ENCODE peak calls at places on chromosomes 11 and 22, in nine cellular contexts. C is psoas muscle; I is CD8-positive, alpha-beta T cell; D is foreskin keratinocyte; H is testis; X is fibroblast of lung; K is heart right ventricle; F is uterus; V is left lung. R is an unnamed sample.

GRCh38 chr11:128772814-128773213 is 78.9 kb downstream of the FLI1 start:
- DNase-seq in H (no peak), X (no peak), I (peak), C (peak), V (peak), D (no peak), F (peak), K (peak), R (no peak)

GRCh38 chr11:95512682-95513081 is 276.9 kb downstream of the FAM76B start:
- DNase-seq in X (peak), K (no peak), D (peak), F (peak), V (no peak), I (no peak), C (peak), H (peak), R (no peak)

GRCh38 chr22:39593061-39593930 is 22.7 kb downstream of the CACNA1I start:
- DNase-seq in C (no peak), H (peak), K (no peak), D (no peak), V (peak), F (no peak), I (no peak), X (no peak), R (no peak)

GRCh38 chr11:44528103-44528502 is 37.4 kb upstream of the CD82 start:
- DNase-seq in F (no peak), I (no peak), X (no peak), D (no peak), C (no peak), K (no peak), V (no peak), H (no peak), R (no peak)

GRCh38 chr11:27287205-27287604 is 75.8 kb downstream of the CCDC34 start:
- DNase-seq in V (no peak), K (no peak), X (no peak), I (no peak), F (no peak), C (no peak), H (no peak), D (no peak), R (no peak)

GRCh38 chr11:66172146-66172545 is 96.3 kb upstream of the RAB1B start:
- DNase-seq in I (no peak), V (no peak), K (no peak), H (no peak), D (no peak), X (peak), C (no peak), F (no peak), R (no peak)

GRCh38 chr22:27554106-27554814 is 247.3 kb downstream of the MN1 start:
- DNase-seq in I (no peak), X (peak), H (peak), F (no peak), C (no peak), V (no peak), K (no peak), D (peak), R (peak)

GRCh38 chr11:45388472-45388871 is 102.3 kb upstream of the SYT13 start:
- DNase-seq in D (no peak), F (no peak), V (no peak), I (no peak), C (no peak), H (no peak), K (no peak), X (no peak), R (no peak)

GRCh38 chr11:128516886-128517285 is 70.5 kb downstream of the ETS1 start:
- DNase-seq in H (no peak), K (no peak), F (no peak), V (no peak), D (no peak), I (no peak), X (no peak), C (no peak), R (no peak)

GRCh38 chr11:117145393-117145761 is 1.3 kb downstream of the PAFAH1B2 start:
- DNase-seq in I (no peak), F (peak), C (no peak), K (no peak), X (peak), H (peak), V (no peak), D (peak), R (no peak)

GRCh38 chr11:15852179-15852578 is 504.2 kb downstream of the SOX6 start:
- DNase-seq in F (no peak), H (peak), K (no peak), X (no peak), D (peak), I (no peak), C (no peak), V (no peak), R (no peak)

DNA sequence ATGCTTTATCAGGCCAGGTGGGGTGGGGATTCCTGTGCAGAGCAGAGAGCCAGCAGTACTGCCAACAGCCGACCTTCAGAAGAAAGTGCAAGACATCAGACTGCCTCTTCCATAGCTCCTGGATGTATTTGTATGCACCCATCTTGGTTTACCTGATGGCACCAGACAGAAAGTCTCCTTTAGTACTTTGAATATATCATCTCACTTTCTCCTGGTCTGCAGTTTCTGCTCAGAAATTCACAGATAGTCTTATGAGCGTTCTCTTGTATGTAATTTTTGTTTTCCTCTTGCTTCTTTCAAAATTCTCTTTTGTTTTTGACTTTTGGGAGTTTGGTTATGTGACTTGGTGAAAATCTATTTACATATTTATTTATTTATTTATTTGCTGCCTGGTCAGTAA is 446.4 kb upstream of the CADM1 start:
- DNase-seq in H (no peak), X (no peak), V (no peak), D (no peak), C (no peak), K (no peak), F (no peak), I (no peak), R (no peak)
- H3K27ac ChIP-seq in H (no peak), X (no peak), V (no peak), D (no peak), C (no peak), K (no peak), F (no peak), I (no peak), R (no peak)

GRCh38 chr11:31106963-31107576 is 262.5 kb downstream of the DCDC1 start:
- DNase-seq in I (peak), F (no peak), D (peak), V (no peak), X (peak), K (peak), C (peak), H (peak), R (peak)

GRCh38 chr11:31102316-31102715 is 267.2 kb downstream of the DCDC1 start:
- DNase-seq in I (no peak), V (no peak), X (no peak), K (no peak), D (no peak), F (no peak), H (no peak), C (no peak), R (no peak)

GRCh38 chr11:31106326-31106725 is 263.2 kb downstream of the DCDC1 start:
- DNase-seq in F (no peak), D (no peak), H (no peak), K (no peak), X (no peak), I (no peak), C (no peak), V (peak), R (no peak)

DNA sequence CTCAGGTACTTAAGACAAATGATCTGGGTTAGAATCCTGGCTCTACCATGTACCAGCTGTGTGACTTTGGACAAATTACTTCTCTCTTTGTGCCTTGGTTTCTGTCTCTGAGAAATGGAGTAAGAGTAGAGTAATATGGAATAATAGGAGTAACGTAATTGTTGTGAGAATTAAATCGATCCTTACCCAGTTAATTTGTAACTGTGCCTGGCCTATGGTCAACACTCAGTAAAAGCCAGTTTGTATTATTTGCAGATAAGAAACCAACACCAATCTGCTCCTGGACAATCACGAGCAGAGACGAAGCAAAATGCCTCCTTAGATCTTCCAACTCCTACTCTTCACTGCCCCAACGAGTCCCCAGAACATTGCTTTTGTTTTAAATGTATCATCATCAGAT is 266.7 kb downstream of the DCDC1 start:
- DNase-seq in I (no peak), V (no peak), C (no peak), H (no peak), K (no peak), X (no peak), D (no peak), F (no peak), R (no peak)
- H3K27ac ChIP-seq in I (no peak), V (no peak), C (no peak), H (no peak), K (no peak), X (no peak), D (no peak), F (no peak), R (no peak)

GRCh38 chr11:125348141-125348651 is 147.9 kb downstream of the FEZ1 start:
- DNase-seq in I (no peak), D (no peak), C (no peak), X (no peak), F (no peak), H (no peak), V (no peak), K (no peak), R (no peak)
- H3K27ac ChIP-seq in I (no peak), D (no peak), C (no peak), X (no peak), F (no peak), H (no peak), V (no peak), K (no peak), R (no peak)

DNA sequence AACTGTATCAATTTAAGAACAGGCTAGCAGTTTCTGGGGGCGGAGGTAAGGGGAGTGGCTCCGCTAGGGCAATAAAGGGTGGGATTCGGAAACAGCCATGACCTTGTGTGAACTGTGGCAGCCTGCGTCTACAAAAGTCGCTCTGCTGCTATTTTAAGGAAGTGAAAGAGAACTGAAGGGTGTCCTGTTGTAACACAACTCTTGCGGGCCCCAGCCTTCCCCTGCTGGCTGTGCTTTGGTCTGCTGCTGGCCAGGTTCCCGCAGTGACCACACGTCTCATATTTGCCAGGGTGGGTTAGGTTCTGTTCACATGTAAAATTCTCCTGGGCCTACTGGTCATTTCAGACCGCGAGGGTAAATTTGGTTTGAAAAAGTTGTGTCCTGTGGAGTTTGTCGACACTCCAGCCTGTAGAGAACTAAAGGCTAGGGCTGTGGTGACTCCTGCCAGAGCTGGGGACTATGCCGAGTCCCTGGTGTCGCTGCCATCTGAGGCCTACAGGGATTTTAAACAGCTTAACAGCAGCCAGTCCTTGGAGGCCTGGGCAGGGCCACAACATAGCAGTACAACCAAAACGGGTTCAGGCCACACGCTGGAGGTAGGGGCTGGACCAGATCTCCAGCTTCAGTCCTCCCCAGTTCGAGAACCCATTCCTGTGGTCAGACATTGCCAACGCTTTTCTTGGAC is 1.1 kb upstream of the PPFIBP2 start:
- DNase-seq in H (peak), F (peak), D (no peak), C (peak), K (peak), I (peak), X (no peak), V (peak), R (no peak)
- H3K27ac ChIP-seq in H (peak), F (peak), D (no peak), C (peak), K (peak), I (peak), X (peak), V (peak), R (peak)

GRCh38 chr11:74159642-74160041 is 11.2 kb downstream of the C2CD3 start:
- DNase-seq in K (no peak), X (no peak), H (no peak), D (no peak), V (no peak), C (no peak), F (no peak), I (no peak), R (no peak)

GRCh38 chr11:74157169-74157568 is 13.6 kb downstream of the C2CD3 start:
- DNase-seq in F (no peak), D (peak), I (no peak), C (no peak), K (no peak), X (peak), V (no peak), H (no peak), R (no peak)

GRCh38 chr11:74153224-74153623 is 17.6 kb downstream of the C2CD3 start:
- DNase-seq in I (no peak), V (no peak), H (no peak), F (no peak), K (no peak), C (no peak), X (no peak), D (no peak), R (no peak)

GRCh38 chr11:74154621-74155281 is 16.1 kb downstream of the C2CD3 start:
- DNase-seq in F (no peak), I (no peak), D (peak), H (peak), C (no peak), K (no peak), V (no peak), X (peak), R (no peak)
- H3K27ac ChIP-seq in F (no peak), I (no peak), D (no peak), H (no peak), C (no peak), K (peak), V (no peak), X (no peak), R (no peak)

DNA sequence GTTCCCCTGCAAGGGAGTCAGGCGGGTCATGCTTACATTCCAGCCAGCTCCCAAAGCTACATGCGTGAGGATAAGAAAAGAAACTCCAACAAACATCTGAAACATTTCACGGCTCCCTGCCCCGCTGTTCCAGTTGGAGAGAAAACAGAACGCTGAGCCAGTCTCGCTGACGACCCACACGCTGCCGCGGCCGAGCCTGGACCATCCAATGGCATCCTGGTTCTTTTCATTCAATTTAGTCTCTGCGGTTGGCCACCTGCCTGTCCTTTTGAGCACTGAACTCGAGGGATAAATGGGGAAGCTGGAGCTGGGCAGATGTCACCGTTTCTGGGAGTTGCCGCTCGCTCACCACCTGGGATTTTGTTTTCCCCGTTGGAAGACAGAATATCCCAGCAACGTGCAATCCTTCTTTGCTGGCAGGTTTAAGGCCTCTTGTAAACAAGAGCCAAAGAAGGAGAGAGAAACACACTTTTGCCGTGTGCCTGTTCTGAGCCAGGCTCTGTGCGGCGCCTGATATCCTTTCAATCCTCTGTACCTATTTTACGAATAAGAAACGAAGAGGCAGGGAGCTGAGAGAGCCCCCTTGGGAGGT is 45.3 kb upstream of the SHISAL1 start:
- DNase-seq in X (peak), C (peak), I (no peak), F (peak), V (peak), K (peak), D (no peak), H (peak), R (peak)
- H3K27ac ChIP-seq in X (peak), C (no peak), I (no peak), F (peak), V (no peak), K (peak), D (no peak), H (no peak), R (no peak)

DNA sequence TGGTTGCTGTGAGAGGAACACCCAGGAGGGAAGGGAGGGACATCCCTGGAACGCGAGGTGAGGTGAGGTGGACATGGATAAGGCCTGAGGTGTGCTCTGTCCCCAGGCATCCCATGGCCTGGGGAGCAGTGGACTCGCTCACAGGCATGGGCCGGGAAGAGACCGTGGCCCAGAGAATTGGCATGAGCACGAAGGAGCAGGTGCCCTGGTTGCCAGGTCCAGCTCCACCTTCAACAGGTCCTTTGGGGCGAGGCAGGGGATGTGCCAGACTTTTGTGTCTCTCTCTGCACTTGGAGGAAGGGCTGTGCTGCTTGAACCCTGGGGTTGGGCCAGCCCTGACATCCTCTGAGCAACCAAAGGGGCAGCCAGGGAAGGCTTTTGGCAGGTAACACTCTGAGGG is 21.5 kb downstream of the MUC6 start:
- DNase-seq in V (no peak), D (no peak), I (no peak), K (no peak), H (no peak), C (no peak), X (no peak), F (no peak), R (no peak)
- H3K27ac ChIP-seq in V (no peak), D (no peak), I (no peak), K (no peak), H (no peak), C (no peak), X (no peak), F (no peak), R (no peak)

DNA sequence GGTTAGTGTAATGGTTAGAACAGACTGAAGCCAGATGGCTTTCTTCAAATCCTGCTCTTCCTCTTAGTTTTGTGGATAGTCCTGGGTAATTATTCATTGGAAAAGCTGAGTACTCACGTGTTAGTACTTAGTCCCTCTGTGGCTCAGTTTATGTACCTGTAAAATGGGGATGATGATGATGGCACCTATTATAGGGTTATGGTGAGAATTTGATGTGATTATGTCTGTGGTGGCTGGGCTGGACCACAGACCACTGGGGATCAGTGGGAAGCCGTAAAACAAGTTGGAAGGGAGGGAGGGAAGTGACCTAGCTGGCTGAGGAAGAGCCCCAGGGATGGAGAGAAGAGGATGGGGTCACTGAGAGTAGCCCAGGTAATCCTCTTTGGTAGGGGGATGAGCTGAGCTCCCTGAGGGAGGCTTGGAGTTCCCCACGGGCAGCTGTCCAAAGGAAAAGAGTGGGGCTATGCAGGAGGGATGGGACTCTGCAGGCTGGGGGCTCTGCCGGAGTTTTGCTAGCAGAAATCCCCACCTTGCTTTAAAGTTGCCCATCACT is 19.8 kb downstream of the ARHGEF17 start:
- DNase-seq in V (no peak), F (no peak), I (no peak), K (no peak), C (peak), H (no peak), D (no peak), X (no peak), R (no peak)
- H3K27ac ChIP-seq in V (peak), F (peak), I (no peak), K (peak), C (peak), H (peak), D (no peak), X (peak), R (no peak)

GRCh38 chr11:62621567-62622470 is at the start of gene B3GAT3:
- DNase-seq in H (peak), K (peak), D (peak), C (peak), X (peak), I (peak), F (peak), V (peak), R (peak)
- H3K27ac ChIP-seq in H (peak), K (peak), D (peak), C (peak), X (peak), I (peak), F (peak), V (peak), R (peak)

R was measured in caudate nucleus.